ENCODE peak calls at places on chromosomes 13 and 19, in five cellular contexts. C is neuronal stem cell, U is mesenchymal stem cell, W is H9, I is trophoblast cell. D is an unnamed sample.

GRCh38 chr19:5031231-5032100 is 62.6 kb downstream of the KDM4B start:
- DNase-seq in I (peak), W (peak), U (peak), C (peak), D (peak)

GRCh38 chr13:112882555-112883024 is 86.4 kb upstream of the MCF2L start:
- DNase-seq in C (no peak), U (no peak), W (no peak), I (no peak), D (no peak)

GRCh38 chr19:23460656-23461055 is 65.4 kb upstream of the ZNF91 start:
- DNase-seq in C (no peak), W (no peak), U (no peak), I (peak), D (no peak)

GRCh38 chr19:9528757-9529336 is 9.6 kb downstream of the ZNF426 start:
- DNase-seq in C (no peak), W (no peak), I (no peak), U (peak), D (no peak)

GRCh38 chr13:84126671-84127171 is 244.4 kb upstream of the SLITRK1 start:
- DNase-seq in I (no peak), C (no peak), W (no peak), U (no peak), D (no peak)

GRCh38 chr19:42497492-42498226 is 30.6 kb downstream of the CEACAM1 start:
- DNase-seq in C (no peak), U (no peak), W (no peak), I (no peak), D (no peak)

GRCh38 chr19:3671680-3672574 is 28.3 kb downstream of the PIP5K1C start:
- DNase-seq in U (peak), W (no peak), C (no peak), I (no peak), D (no peak)

GRCh38 chr13:114053026-114053425 is 79.2 kb upstream of the C13orf46 start:
- DNase-seq in U (peak), C (no peak), W (no peak), I (no peak), D (no peak)

GRCh38 chr19:282501-282900 is 8.7 kb downstream of the PLPP2 start:
- DNase-seq in C (no peak), U (no peak), I (no peak), W (no peak), D (no peak)

GRCh38 chr13:114249062-114249461 is 14.4 kb downstream of the CDC16 start:
- DNase-seq in W (no peak), C (no peak), U (no peak), I (no peak), D (peak)

GRCh38 chr13:47211106-47211505 is 314.3 kb upstream of the HTR2A start:
- DNase-seq in C (no peak), U (peak), W (peak), I (no peak), D (no peak)

GRCh38 chr19:11673608-11674041 is 65.1 kb downstream of the ZNF823 start:
- DNase-seq in I (peak), U (peak), W (peak), C (peak), D (peak)

GRCh38 chr19:6378036-6378435 is 2.3 kb upstream of the PSPN start:
- DNase-seq in W (no peak), C (no peak), I (peak), U (peak), D (no peak)

GRCh38 chr19:307793-308420 is 16.7 kb upstream of the PLPP2 start:
- DNase-seq in C (no peak), U (no peak), W (no peak), I (no peak), D (no peak)

GRCh38 chr19:49953376-49953775 is 7.6 kb downstream of the SIGLEC11 start:
- DNase-seq in U (no peak), I (no peak), C (no peak), W (no peak), D (no peak)

GRCh38 chr13:23722726-23723453 is 152.7 kb downstream of the TNFRSF19 start:
- DNase-seq in W (no peak), I (no peak), U (no peak), C (no peak), D (no peak)

GRCh38 chr19:42219812-42220750 is at the start of gene ZNF526:
- DNase-seq in U (peak), C (peak), I (peak), W (peak), D (peak)

GRCh38 chr19:8887364-8887763 is 55.2 kb downstream of the MBD3L1 start:
- DNase-seq in W (no peak), C (no peak), I (no peak), U (no peak), D (no peak)

GRCh38 chr19:4401482-4402170 is 814 bp upstream of the CHAF1A start:
- DNase-seq in C (no peak), U (no peak), I (no peak), W (no peak), D (no peak)

GRCh38 chr13:71611292-71611691 is 255.7 kb downstream of the DACH1 start:
- DNase-seq in C (no peak), I (no peak), U (no peak), W (no peak), D (no peak)

GRCh38 chr19:2491130-2491801 is 15.3 kb downstream of the GADD45B start:
- DNase-seq in C (no peak), U (peak), W (no peak), I (peak), D (no peak)

GRCh38 chr19:51628153-51628939 is 1.9 kb downstream of the SIGLEC5 start:
- DNase-seq in C (no peak), U (no peak), W (no peak), I (no peak), D (no peak)

GRCh38 chr19:52492201-52492960 is 35.1 kb upstream of the ZNF808 start:
- DNase-seq in C (peak), U (no peak), I (peak), W (peak), D (peak)

GRCh38 chr19:16628984-16629691 is 1.1 kb upstream of the MED26 start:
- DNase-seq in I (no peak), W (no peak), C (no peak), U (peak), D (no peak)

GRCh38 chr19:42327381-42327780 is 1.9 kb downstream of the MEGF8 start:
- DNase-seq in C (no peak), I (no peak), U (no peak), W (no peak), D (no peak)

GRCh38 chr19:6577410-6578125 is 13.4 kb downstream of the CD70 start:
- DNase-seq in I (no peak), C (no peak), W (peak), U (no peak), D (no peak)

GRCh38 chr13:108214511-108215383 is 589 bp downstream of the LIG4 start:
- DNase-seq in U (peak), I (no peak), C (no peak), W (peak), D (no peak)

GRCh38 chr13:100533588-100534041 is 55.0 kb downstream of the GGACT start:
- DNase-seq in I (no peak), U (no peak), W (no peak), C (no peak), D (no peak)

GRCh38 chr13:97653741-97654140 is 219.8 kb downstream of the RAP2A start:
- DNase-seq in C (no peak), I (peak), W (no peak), U (no peak), D (no peak)

GRCh38 chr19:34096020-34096915 is 76.0 kb upstream of the LSM14A start:
- DNase-seq in I (no peak), C (peak), W (peak), U (peak), D (no peak)

GRCh38 chr13:106847049-106847448 is 279.1 kb upstream of the ARGLU1 start:
- DNase-seq in W (no peak), U (no peak), I (no peak), C (no peak), D (no peak)

GRCh38 chr19:46890423-46891170 is 29.8 kb downstream of the ARHGAP35 start:
- DNase-seq in I (no peak), C (no peak), U (peak), W (no peak), D (no peak)

GRCh38 chr13:99477493-99477892 is 23.8 kb upstream of the TM9SF2 start:
- DNase-seq in C (no peak), U (no peak), I (no peak), W (no peak), D (no peak)

GRCh38 chr19:2034729-2035589 is 16.1 kb downstream of the MKNK2 start:
- DNase-seq in I (peak), U (peak), W (peak), C (no peak), D (peak)

GRCh38 chr13:32243695-32244094 is 71.5 kb downstream of the ZAR1L start:
- DNase-seq in W (no peak), I (no peak), C (no peak), U (no peak), D (no peak)

GRCh38 chr19:13935765-13936486 is 2.3 kb downstream of the PODNL1 start:
- DNase-seq in U (no peak), C (peak), I (no peak), W (peak), D (no peak)

GRCh38 chr19:5129691-5130090 is 160.8 kb downstream of the KDM4B start:
- DNase-seq in U (no peak), W (no peak), I (no peak), C (no peak), D (no peak)

GRCh38 chr13:83753912-83754624 is 128.2 kb downstream of the SLITRK1 start:
- DNase-seq in W (no peak), I (no peak), C (no peak), U (no peak), D (no peak)

DNA sequence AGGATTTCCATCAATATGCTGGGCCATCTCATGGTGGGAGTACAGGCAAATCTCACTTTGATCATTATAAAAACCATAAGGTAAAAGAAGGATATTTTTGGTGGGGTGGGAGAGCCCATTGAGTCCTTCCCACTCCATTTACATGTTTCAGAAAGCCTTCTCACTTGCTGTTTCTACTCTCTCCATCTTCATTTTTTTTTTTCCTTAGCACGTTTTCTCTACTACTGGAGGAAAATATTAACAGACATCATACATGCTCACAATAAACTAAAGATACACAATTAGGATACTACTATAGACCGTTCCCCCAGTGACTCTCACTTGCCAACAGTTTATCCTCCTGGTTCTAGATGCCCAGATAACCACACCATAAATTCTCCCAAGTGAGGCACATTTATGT is 1.8 kb upstream of the AKAP8 start:
- DNase-seq in I (no peak), U (no peak), W (no peak), C (no peak), D (no peak)
- H2BK12ac ChIP-seq in I (no peak), U (no peak), W (no peak), C (no peak), D (no peak)

GRCh38 chr13:25688524-25688923 is 316.8 kb downstream of the ATP8A2 start:
- DNase-seq in I (no peak), U (no peak), W (no peak), C (no peak), D (no peak)
- H2AFZ ChIP-seq in I (no peak), U (no peak), W (no peak), C (no peak), D (no peak)

DNA sequence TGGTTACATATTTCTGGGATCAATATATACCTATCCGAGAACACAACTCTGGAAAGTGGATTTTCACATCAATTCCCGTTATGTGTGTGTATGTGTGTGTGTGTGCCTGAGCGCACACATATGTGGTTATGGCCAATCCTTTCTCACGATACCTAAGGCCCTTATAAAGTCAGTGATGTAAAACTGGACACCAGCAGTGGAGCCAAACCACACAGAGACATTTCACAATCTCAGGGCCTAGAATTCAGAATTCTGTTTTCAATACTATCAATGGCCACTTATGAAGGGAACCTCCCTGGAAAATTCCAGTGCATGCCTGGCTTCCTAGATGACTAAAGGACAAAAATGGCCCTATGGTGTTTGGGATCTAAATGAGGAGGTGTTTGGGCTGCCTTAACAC is 187.3 kb upstream of the UBL3 start:
- DNase-seq in W (no peak), C (no peak), U (peak), I (no peak), D (no peak)
- H2BK12ac ChIP-seq in W (no peak), C (no peak), U (no peak), I (no peak), D (peak)

GRCh38 chr19:57615346-57615745 is 1.3 kb downstream of the ZNF134 start:
- DNase-seq in I (no peak), C (no peak), W (no peak), U (no peak), D (no peak)

GRCh38 chr19:57611113-57611512 is 2.9 kb upstream of the ZNF134 start:
- DNase-seq in U (no peak), I (no peak), W (no peak), C (no peak), D (no peak)

GRCh38 chr19:57613941-57614743 is at the start of gene ZNF134:
- DNase-seq in I (peak), W (peak), C (peak), U (peak), D (peak)
- H2AFZ ChIP-seq in I (peak), W (peak), C (peak), U (peak), D (peak)

GRCh38 chr13:74907788-74908187 is 574.2 kb downstream of the TBC1D4 start:
- DNase-seq in I (no peak), W (no peak), U (no peak), C (no peak), D (no peak)
- H2BK12ac ChIP-seq in I (no peak), W (no peak), U (no peak), C (no peak), D (no peak)

DNA sequence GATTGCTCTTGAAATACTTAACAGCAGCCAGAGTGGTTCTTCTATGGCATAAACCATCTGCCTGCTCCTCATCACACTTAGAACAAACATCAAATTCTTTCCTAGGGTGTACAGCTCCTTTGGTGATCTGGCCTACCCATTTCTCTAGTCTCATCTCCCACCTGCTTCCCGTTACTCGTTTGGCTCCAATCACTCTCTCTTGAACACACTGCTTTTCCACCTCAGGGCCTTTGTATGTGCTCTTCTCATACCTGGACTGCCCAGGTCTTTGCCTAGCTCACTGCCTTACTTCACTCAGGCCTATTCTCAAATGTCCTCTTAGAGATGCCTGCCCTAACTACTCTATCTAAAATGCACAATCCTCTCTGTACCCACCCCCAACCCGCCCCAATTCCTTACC is 100.5 kb downstream of the KCNRG start:
- DNase-seq in U (no peak), W (no peak), C (no peak), I (no peak), D (no peak)
- H2AFZ ChIP-seq in U (no peak), W (no peak), C (no peak), I (no peak), D (no peak)

DNA sequence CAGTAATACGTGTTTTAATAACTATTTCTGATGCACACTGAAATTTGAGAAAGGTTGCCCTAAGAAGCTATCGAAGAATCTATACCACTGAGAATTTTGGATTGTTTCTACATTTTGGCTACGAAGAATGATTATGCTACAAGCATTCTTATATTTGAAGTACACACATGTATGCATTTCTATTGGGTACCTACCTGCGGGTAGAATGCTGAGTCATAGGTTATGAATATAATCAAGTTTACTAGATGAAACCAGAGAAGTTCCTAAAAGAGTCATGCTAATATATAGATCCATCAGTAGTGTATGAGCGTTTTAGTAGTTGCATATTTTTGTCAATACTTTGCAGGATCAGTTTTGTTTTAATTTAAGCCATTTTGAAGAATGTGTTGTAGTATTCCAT is 62.0 kb upstream of the PCDH20 start:
- DNase-seq in W (no peak), U (no peak), C (no peak), I (no peak), D (no peak)
- H2BK12ac ChIP-seq in W (no peak), U (no peak), C (no peak), I (no peak), D (no peak)